ENCODE peak calls at places on chromosomes 11 and 22, in nine cellular contexts. E is mucosa of gallbladder, A is AG20443, T is endothelial cell, U is H9, D is SK-N-MC, M is A172, F is HS-27A, Y is Calu3. P is an unnamed sample.

GRCh38 chr11:34792814-34793241 is 123.4 kb downstream of the APIP start:
- DNase-seq in F (no peak), U (no peak), D (no peak), Y (peak), A (no peak), M (no peak), E (peak), T (no peak), P (peak)

GRCh38 chr11:66556086-66556485 is 9.4 kb downstream of the ACTN3 start:
- DNase-seq in Y (no peak), F (no peak), E (no peak), D (no peak), T (no peak), M (no peak), A (no peak), U (no peak), P (no peak)

GRCh38 chr11:65274734-65275682 is 13.2 kb downstream of the POLA2 start:
- DNase-seq in Y (peak), A (peak), M (peak), U (peak), D (no peak), F (peak), T (peak), E (peak), P (peak)

GRCh38 chr11:44955019-44955738 is 4.5 kb upstream of the TP53I11 start:
- DNase-seq in Y (peak), M (peak), D (no peak), U (no peak), F (peak), T (peak), A (peak), E (peak), P (no peak)

GRCh38 chr11:19890308-19890707 is 177.7 kb downstream of the NAV2 start:
- DNase-seq in T (no peak), E (no peak), U (no peak), A (peak), D (no peak), M (peak), Y (no peak), F (peak), P (no peak)

GRCh38 chr22:19855504-19856409 is 1.1 kb upstream of the GNB1L start:
- DNase-seq in D (no peak), F (no peak), M (peak), T (no peak), U (peak), E (peak), A (peak), Y (peak), P (no peak)

GRCh38 chr22:26512149-26512793 is at the start of gene TFIP11:
- DNase-seq in E (peak), M (peak), D (no peak), U (peak), T (peak), A (peak), Y (peak), F (peak), P (peak)

GRCh38 chr11:36056160-36056751 is 112.4 kb downstream of the LDLRAD3 start:
- DNase-seq in U (peak), F (no peak), E (no peak), T (peak), Y (peak), A (peak), M (no peak), D (no peak), P (peak)

GRCh38 chr11:100512475-100512874 is 174.6 kb upstream of the ARHGAP42 start:
- DNase-seq in Y (no peak), E (no peak), M (no peak), U (no peak), A (no peak), T (no peak), F (no peak), D (no peak), P (no peak)

GRCh38 chr11:74009675-74010305 is 905 bp upstream of the UCP3 start:
- DNase-seq in E (no peak), F (no peak), U (no peak), Y (no peak), T (no peak), A (no peak), D (no peak), M (no peak), P (no peak)

GRCh38 chr22:33519140-33519973 is 400.9 kb downstream of the LARGE1 start:
- DNase-seq in E (peak), M (peak), A (peak), D (peak), T (peak), F (no peak), Y (peak), U (peak), P (peak)

GRCh38 chr11:117924631-117925170 is 4.5 kb downstream of the TMPRSS13 start:
- DNase-seq in M (no peak), F (no peak), E (no peak), Y (no peak), D (no peak), A (no peak), T (no peak), U (no peak), P (no peak)

GRCh38 chr11:74388678-74389327 is 9.4 kb downstream of the PGM2L1 start:
- DNase-seq in Y (peak), U (peak), E (peak), D (no peak), A (peak), M (peak), T (peak), F (no peak), P (peak)

GRCh38 chr11:133064961-133065360 is 467.3 kb downstream of the OPCML start:
- DNase-seq in F (no peak), Y (no peak), E (no peak), D (no peak), M (no peak), U (no peak), A (no peak), T (peak), P (no peak)

GRCh38 chr11:74593463-74593862 is 1.1 kb downstream of the POLD3 start:
- DNase-seq in M (no peak), U (no peak), F (no peak), E (no peak), Y (no peak), A (no peak), T (no peak), D (no peak), P (no peak)

P was measured in neural progenitor cell.